ENCODE peak calls at places on chromosomes 5 and 9, in five cellular contexts. Q is esophagus muscularis mucosa, V is IMR-90, J is H1, X is psoas muscle. B is an unnamed sample.
A peak's percentile ranks its signal among the peaks of the same experiment; 100 is the strongest.

GRCh38 chr9:133526721-133527321 is 2.1 kb upstream of the MYMK start:
- DNase-seq in J (no peak), V (no peak), Q (no peak), X (no peak), B (no peak)

GRCh38 chr9:126453156-126453963 is 126.7 kb downstream of the MVB12B start:
- DNase-seq in X (no peak), Q (no peak), V (no peak), J (no peak), B (no peak)

GRCh38 chr9:2780846-2781245 is 63.0 kb downstream of the PUM3 start:
- DNase-seq in X (no peak), Q (no peak), V (no peak), J (no peak), B (no peak)

GRCh38 chr5:40401281-40401680 is 278.4 kb upstream of the PTGER4 start:
- DNase-seq in V (no peak), X (no peak), Q (no peak), J (no peak), B (no peak)

GRCh38 chr5:54867310-54867944 is 118.0 kb downstream of the ESM1 start:
- DNase-seq in Q (no peak), J (no peak), X (no peak), V (peak; percentile 75), B (peak; percentile 66)

GRCh38 chr5:10424124-10424731 is 17.5 kb upstream of the ROPN1L start:
- DNase-seq in Q (no peak), J (no peak), V (peak; percentile 44), X (no peak), B (peak; percentile 31)

GRCh38 chr9:137055385-137056364 is 1.8 kb upstream of the ENTPD2 start:
- DNase-seq in Q (no peak), X (peak; percentile 79), J (no peak), V (peak; percentile 41), B (peak; percentile 53)

GRCh38 chr5:111596705-111597104 is 84.4 kb upstream of the STARD4 start:
- DNase-seq in J (no peak), V (no peak), X (no peak), Q (no peak), B (no peak)

GRCh38 chr9:126517751-126518261 is 95.9 kb upstream of the LMX1B start:
- DNase-seq in J (no peak), V (no peak), X (no peak), Q (no peak), B (no peak)

GRCh38 chr9:83062653-83063527 is at the start of gene RASEF:
- DNase-seq in X (no peak), J (peak; percentile 46), Q (peak; percentile 45), V (no peak), B (peak; percentile 60)

GRCh38 chr9:5629312-5630037 is 568 bp downstream of the RIC1 start:
- DNase-seq in Q (no peak), X (peak; percentile 60), V (no peak), J (no peak), B (peak; percentile 18)

GRCh38 chr5:143955140-143955539 is 143.2 kb downstream of the HMHB1 start:
- DNase-seq in X (no peak), V (peak; percentile 63), J (no peak), Q (no peak), B (no peak)

GRCh38 chr5:156479864-156480263 is 152.9 kb downstream of the SGCD start:
- DNase-seq in V (peak; percentile 92), X (peak; percentile 53), J (no peak), Q (no peak), B (no peak)

GRCh38 chr9:34592895-34593601 is 3.5 kb upstream of the CNTFR start:
- DNase-seq in Q (no peak), X (peak; percentile 87), V (no peak), J (no peak), B (no peak)

GRCh38 chr5:73496984-73497457 is 1.2 kb upstream of the BTF3 start:
- DNase-seq in V (peak; percentile 72), X (no peak), J (no peak), Q (no peak), B (peak; percentile 90)
- TF ChIP-seq CTCF in V (peak; percentile 57), X (no peak), J (no peak), Q (no peak), B (peak; percentile 75)

GRCh38 chr9:79501546-79501945 is 70.2 kb upstream of the TLE4 start:
- DNase-seq in V (no peak), Q (no peak), J (no peak), X (no peak), B (no peak)
- H3K27ac ChIP-seq in V (no peak overlapping the region), Q (no peak overlapping the region), J (no peak overlapping the region), X (no peak overlapping the region), B (no peak overlapping the region)

DNA sequence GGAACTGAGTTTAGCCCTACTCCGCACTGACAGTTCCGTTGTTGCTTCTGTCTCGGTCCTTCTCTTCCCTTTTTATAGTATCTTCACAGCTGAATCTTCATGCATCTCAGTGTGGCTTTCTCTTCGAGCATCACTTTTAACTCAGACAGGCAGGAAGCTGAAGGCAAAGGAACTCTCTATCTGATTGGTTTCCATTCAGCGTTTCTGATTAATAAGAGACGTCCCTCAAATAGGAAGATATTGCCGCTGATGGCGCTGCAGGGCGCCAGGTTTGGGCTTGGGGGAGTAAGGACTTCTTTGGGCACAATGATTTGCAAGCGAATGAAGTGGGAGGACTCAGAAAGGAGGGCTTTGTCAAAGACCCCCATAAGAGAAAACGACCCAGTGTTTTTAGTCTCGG is at the start of gene CDH9:
- DNase-seq in J (no peak), Q (no peak), V (no peak), X (no peak), B (no peak)
- TF ChIP-seq CTCF in J (no peak), Q (no peak), V (no peak), X (no peak), B (no peak)

DNA sequence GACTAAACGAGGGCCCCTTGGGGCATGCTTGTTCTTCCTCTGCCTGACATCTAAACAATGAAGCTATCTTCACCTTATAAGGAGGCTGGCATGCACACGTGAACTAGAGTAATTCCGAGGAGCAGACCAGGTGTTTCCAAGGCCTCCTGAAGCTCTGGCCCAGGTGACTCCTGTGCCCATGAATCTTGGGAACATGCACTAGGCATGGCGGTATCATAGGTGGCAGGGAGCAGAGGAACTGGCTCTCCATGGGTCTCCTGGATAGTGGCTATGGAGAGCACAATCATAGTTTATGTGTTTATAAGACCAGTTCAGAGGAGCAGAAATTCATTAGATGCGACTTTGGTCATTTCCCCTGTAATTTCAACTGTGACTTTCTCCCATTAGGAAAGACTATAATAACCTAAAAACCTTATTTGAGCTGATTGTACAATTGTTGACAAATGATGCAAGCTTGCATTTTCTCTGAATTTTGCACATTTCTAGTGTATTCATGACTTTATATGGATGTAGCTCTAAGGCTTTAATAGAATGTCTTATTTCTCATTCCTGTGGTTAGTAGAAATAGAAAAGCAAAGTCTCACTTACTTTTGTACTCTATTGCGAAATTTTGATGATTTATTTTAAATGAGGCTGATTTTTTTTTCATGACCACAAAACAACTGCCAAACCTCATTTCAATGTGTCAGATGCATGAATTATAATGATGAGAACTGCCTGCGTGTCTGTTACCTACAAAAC is 135.3 kb upstream of the RPS23 start:
- DNase-seq in J (no peak), Q (no peak), V (peak; percentile 83), X (no peak), B (peak; percentile 78)
- H3K27ac ChIP-seq in J (no peak overlapping the region), Q (no peak overlapping the region), V (peak overlapping the region; percentile 100), X (peak overlapping the region; percentile 40), B (peak overlapping the region; percentile 79)

GRCh38 chr9:79432485-79432884 is 139.3 kb upstream of the TLE4 start:
- DNase-seq in Q (no peak), V (no peak), J (no peak), X (no peak), B (no peak)
- TF ChIP-seq CTCF in Q (no peak), V (no peak), J (no peak), X (no peak), B (peak; percentile 8)

DNA sequence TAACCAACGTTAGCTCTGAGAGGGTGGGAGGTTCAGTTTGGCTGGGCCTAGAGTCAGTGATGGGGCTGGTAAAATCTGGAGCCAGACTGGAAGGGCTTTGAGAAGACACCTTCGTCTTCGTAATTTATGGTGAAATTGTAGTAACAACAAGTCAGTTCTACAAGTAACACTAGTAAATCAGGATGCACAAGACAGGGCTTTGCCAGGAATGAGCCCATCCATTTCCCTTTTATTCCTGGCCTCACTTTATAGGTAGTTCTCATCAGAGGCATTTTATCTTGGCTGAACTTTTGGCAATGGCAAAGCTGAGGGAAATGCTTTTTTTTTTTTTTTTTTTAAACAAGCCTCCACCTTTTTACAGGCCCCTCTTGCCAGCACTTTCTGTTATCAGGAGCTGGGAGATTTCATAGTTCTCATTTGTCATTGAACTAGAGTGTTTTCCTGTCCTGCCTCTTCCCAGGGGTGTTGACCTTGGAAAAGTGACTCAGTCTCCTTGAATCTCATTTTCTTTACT is 110.5 kb upstream of the KLF4 start:
- DNase-seq in J (no peak), Q (no peak), V (no peak), X (no peak), B (no peak)
- H3K27ac ChIP-seq in J (no peak overlapping the region), Q (peak overlapping the region; percentile 40), V (no peak overlapping the region), X (no peak overlapping the region), B (no peak overlapping the region)

GRCh38 chr9:31542384-31543055 is 841.9 kb upstream of the ACO1 start:
- DNase-seq in V (peak; percentile 4), J (no peak), Q (no peak), X (no peak), B (peak; percentile 42)
- TF ChIP-seq CTCF in V (no peak), J (peak; percentile 36), Q (peak; percentile 13), X (peak; percentile 36), B (peak; percentile 47)

DNA sequence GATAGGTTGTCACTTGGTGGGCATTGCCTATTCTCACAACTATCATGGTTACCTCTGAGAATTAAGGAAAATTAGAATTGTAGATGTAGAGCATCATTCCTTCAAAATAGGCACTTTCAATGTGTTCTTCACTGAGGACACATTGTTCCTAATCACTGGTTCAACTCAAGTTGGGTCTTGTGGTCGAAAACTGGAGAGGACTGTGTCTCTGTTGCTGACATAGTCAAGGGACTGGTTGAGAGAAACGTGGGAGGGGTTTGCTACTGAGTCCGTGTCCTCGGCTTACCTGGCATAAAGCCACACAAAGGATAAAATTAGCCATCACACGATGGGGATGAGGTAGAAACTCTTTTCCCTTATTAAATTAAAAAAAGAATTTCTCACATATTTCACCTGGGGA is 205.9 kb upstream of the CD180 start:
- DNase-seq in X (no peak), V (no peak), J (no peak), Q (no peak), B (no peak)
- H3K27ac ChIP-seq in X (no peak overlapping the region), V (no peak overlapping the region), J (no peak overlapping the region), Q (no peak overlapping the region), B (no peak overlapping the region)

GRCh38 chr5:136802382-136802781 is 437.0 kb upstream of the TRPC7 start:
- DNase-seq in X (no peak), J (no peak), Q (peak; percentile 37), V (peak; percentile 5), B (peak; percentile 32)
- TF ChIP-seq CTCF in X (peak; percentile 40), J (peak; percentile 55), Q (no peak), V (peak; percentile 41), B (no peak)